ENCODE peak calls at places on chromosome 10, in four cellular contexts. K is astrocyte, J is right atrium auricular region, H is WTC11. X is an unnamed sample.

GRCh38 chr10:121597504-121598241 is 571 bp downstream of the FGFR2 start:
- DNase-seq in K (no peak), J (no peak), H (peak), X (no peak)

GRCh38 chr10:43227911-43228782 is 38.7 kb downstream of the RASGEF1A start:
- DNase-seq in K (no peak), J (no peak), H (peak), X (no peak)

GRCh38 chr10:73865459-73866442 is 8.6 kb downstream of the CAMK2G start:
- DNase-seq in K (no peak), J (no peak), H (no peak), X (peak)

GRCh38 chr10:58267713-58268453 is at the start of gene IPMK:
- DNase-seq in K (peak), J (peak), H (peak), X (peak)

GRCh38 chr10:102783541-102783930 is 39.8 kb downstream of the WBP1L start:
- DNase-seq in K (no peak), J (no peak), H (no peak), X (no peak)

GRCh38 chr10:133377025-133377817 is 1.8 kb upstream of the PAOX start:
- DNase-seq in K (no peak), J (no peak), H (no peak), X (no peak)

GRCh38 chr10:82814635-82815034 is 939.6 kb downstream of the NRG3 start:
- DNase-seq in K (peak), J (no peak), H (no peak), X (no peak)

GRCh38 chr10:70192325-70192966 is 22.1 kb upstream of the SAR1A start:
- DNase-seq in K (no peak), J (no peak), H (no peak), X (no peak)

GRCh38 chr10:97721871-97722780 is 8.6 kb downstream of the MARVELD1 start:
- DNase-seq in K (no peak), J (no peak), H (no peak), X (no peak)

GRCh38 chr10:114281461-114281860 is 42.4 kb downstream of the VWA2 start:
- DNase-seq in K (no peak), J (no peak), H (no peak), X (no peak)

GRCh38 chr10:99425204-99425603 is 5.2 kb downstream of the GOT1 start:
- DNase-seq in K (no peak), J (no peak), H (no peak), X (no peak)

GRCh38 chr10:61673360-61673759 is 10.6 kb downstream of the CABCOCO1 start:
- DNase-seq in K (no peak), J (no peak), H (no peak), X (no peak)

GRCh38 chr10:78905015-78905939 is 163.5 kb upstream of the ZMIZ1 start:
- DNase-seq in K (no peak), J (peak), H (no peak), X (no peak)

GRCh38 chr10:119256897-119257296 is 49.5 kb downstream of the GRK5 start:
- DNase-seq in K (no peak), J (no peak), H (no peak), X (no peak)

GRCh38 chr10:119263966-119264621 is 56.7 kb downstream of the GRK5 start:
- DNase-seq in K (no peak), J (no peak), H (no peak), X (no peak)

GRCh38 chr10:119256030-119256429 is 48.7 kb downstream of the GRK5 start:
- DNase-seq in K (no peak), J (no peak), H (no peak), X (no peak)

GRCh38 chr10:119257894-119258293 is 50.5 kb downstream of the GRK5 start:
- DNase-seq in K (no peak), J (no peak), H (no peak), X (no peak)

DNA sequence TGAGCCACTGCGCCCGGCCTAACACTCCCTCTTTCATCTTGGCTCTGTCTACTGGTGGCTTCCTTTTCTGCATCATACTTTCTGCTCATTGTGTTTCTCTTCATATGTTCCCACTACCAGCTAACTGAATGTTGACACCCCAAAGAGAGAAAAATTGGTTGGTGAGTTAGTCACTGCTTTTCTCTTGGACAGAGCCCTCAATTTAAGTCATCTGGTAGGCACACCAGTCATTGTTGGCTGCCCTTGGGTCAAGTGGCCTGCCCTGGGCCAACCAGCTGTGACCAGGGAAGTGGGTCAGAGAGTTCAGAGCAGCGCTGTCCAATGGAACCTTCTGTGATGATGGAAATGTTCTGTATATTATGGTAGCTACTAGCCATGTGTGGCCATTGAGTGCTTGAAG is 52.0 kb downstream of the GRK5 start:
- DNase-seq in K (no peak), J (no peak), H (no peak), X (no peak)
- TF ChIP-seq CTCF in K (no peak), J (no peak), H (no peak), X (no peak)

DNA sequence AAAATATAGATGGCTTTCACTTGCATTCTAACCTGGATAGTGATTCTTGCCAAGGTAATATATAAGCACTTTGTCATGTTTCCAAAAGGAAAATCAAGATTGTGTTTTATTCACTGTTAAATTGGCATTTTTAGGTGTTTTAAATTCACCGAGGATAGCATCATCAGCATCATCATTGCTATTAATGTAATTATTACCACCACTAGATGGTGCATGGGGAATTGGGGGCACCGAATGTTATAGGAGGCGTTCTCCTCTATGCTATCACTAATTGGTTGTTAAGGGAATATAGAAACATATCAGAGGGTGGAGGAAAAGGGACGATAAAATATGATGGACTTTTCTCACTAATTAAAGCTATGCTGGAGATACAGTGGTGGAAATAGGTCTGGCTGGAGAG is 95.5 kb downstream of the CELF2 start:
- DNase-seq in K (no peak), J (no peak), H (no peak), X (no peak)
- TF ChIP-seq CTCF in K (no peak), J (no peak), H (no peak), X (no peak)

GRCh38 chr10:123007558-123008378 is 827 bp downstream of the IKZF5 start:
- DNase-seq in K (peak), J (no peak), H (no peak), X (no peak)
- TF ChIP-seq CTCF in K (no peak), J (no peak), H (no peak), X (no peak)

GRCh38 chr10:47403401-47404318 is 19.6 kb upstream of the ZNF488 start:
- DNase-seq in K (no peak), J (peak), H (no peak), X (no peak)
- TF ChIP-seq CTCF in K (no peak), J (no peak), H (no peak), X (no peak)

GRCh38 chr10:287029-287428 is 151.8 kb downstream of the ZMYND11 start:
- DNase-seq in K (peak), J (no peak), H (no peak), X (no peak)

GRCh38 chr10:290026-290725 is 154.9 kb downstream of the ZMYND11 start:
- DNase-seq in K (no peak), J (no peak), H (no peak), X (no peak)

GRCh38 chr10:288605-289200 is 153.4 kb downstream of the ZMYND11 start:
- DNase-seq in K (no peak), J (no peak), H (no peak), X (no peak)

GRCh38 chr10:289581-289980 is 154.3 kb downstream of the ZMYND11 start:
- DNase-seq in K (no peak), J (no peak), H (no peak), X (no peak)

DNA sequence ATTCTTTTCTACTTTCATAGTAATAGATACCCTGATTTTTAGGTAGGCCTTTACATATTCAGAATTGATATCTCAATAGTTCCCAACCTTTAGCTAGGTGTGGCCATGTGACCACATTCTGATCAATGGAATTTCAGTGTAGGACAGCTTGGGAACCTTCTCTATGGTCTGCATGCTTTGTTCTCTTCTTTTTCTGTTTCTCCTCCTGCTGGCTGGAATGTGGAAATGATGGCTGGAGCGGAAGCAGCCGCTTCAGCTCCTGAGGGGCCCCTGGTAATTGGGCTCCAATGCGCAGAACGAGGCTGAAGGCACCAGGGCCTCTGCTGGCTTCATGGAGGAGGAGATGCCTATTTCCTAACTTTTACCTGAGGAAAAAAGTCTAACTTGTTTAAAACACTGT is 152.6 kb downstream of the ZMYND11 start:
- DNase-seq in K (no peak), J (no peak), H (peak), X (no peak)
- TF ChIP-seq CTCF in K (peak), J (no peak), H (peak), X (no peak)

GRCh38 chr10:119543814-119544642 is 1.5 kb upstream of the RGS10 start:
- DNase-seq in K (peak), J (no peak), H (no peak), X (no peak)

GRCh38 chr10:119542357-119542989 is at the start of gene RGS10:
- DNase-seq in K (peak), J (no peak), H (peak), X (peak)

GRCh38 chr10:119545310-119545709 is 2.8 kb upstream of the RGS10 start:
- DNase-seq in K (peak), J (no peak), H (no peak), X (no peak)

GRCh38 chr10:119541459-119542356 is 811 bp downstream of the RGS10 start:
- DNase-seq in K (peak), J (no peak), H (peak), X (peak)

DNA sequence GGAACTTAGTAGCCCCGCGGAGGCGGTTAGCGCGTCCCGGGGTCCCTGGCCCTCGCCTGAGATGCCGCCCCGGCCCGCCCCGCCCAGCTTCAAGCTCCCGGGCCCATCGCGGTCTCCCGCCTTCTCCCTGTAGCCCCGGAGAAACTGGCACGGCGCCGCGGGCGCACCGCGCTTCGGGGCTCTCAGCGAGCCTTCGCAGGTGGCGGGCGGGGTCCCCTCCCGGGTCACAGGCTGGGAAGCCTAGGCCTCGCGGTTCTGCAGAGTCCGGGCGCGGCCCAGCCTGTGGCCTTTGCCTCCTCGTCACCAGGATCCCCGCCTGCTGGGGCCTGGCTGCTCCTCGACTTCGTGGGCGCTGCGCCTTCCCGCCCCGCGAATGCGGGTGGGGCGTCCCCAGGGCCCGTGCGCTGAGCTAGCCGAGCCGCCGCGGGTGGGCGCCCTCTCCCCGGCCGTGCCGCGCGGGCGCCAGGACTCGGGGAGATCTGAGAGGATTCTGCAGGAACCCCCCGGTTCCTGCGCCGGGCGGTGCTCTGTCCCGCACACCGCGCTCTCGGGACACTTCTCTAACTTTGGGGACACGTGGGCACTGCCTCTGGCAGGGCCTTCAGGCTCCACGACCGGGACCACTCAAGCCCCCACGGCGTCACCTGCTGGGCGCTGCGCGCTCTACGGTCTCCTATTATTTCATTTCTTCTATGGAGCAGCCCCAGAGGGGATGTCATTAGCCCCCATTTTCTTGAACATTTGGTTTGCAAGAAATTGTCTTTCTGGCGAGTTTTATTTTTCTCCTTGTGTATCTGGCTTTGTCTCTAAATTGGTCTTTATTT is 683 bp upstream of the RGS10 start:
- DNase-seq in K (peak), J (no peak), H (peak), X (peak)
- TF ChIP-seq CTCF in K (peak), J (no peak), H (no peak), X (no peak)

GRCh38 chr10:91604462-91604935 is 28.4 kb downstream of the PPP1R3C start:
- DNase-seq in K (peak), J (no peak), H (no peak), X (no peak)
- TF ChIP-seq CTCF in K (no peak), J (no peak), H (no peak), X (no peak)

X was measured in activated B cell treated with CpG ODN at 0.5 μM for 24 hours.